ENCODE peak calls at places on chromosomes 7 and 10, in seven cellular contexts. R is hypothalamus; E is GM04504; X is EH; S is aorta; D is CD8-positive, alpha-beta T cell; N is heart right ventricle. Z is an unnamed sample.

GRCh38 chr7:87959336-87959735 is 25.3 kb downstream of the ADAM22 start:
- DNase-seq in D (no peak), X (no peak), R (no peak), S (no peak), E (no peak), N (no peak), Z (no peak)

GRCh38 chr7:12770227-12770975 is 83.0 kb downstream of the ARL4A start:
- DNase-seq in D (no peak), N (peak; percentile 19), X (peak; percentile 25), E (no peak), S (no peak), R (no peak), Z (peak; percentile 5)

GRCh38 chr10:29157321-29157720 is 131.5 kb upstream of the LYZL1 start:
- DNase-seq in D (no peak), E (no peak), X (no peak), R (peak; percentile 9), S (no peak), N (no peak), Z (no peak)

GRCh38 chr10:28823501-28824075 is 146.3 kb downstream of the BAMBI start:
- DNase-seq in S (no peak), X (no peak), E (no peak), D (no peak), N (no peak), R (no peak), Z (no peak)

GRCh38 chr10:110113670-110114337 is 93.6 kb upstream of the MXI1 start:
- DNase-seq in D (no peak), X (no peak), N (no peak), E (no peak), R (no peak), S (no peak), Z (no peak)

GRCh38 chr7:146090023-146090645 is 26.5 kb upstream of the CNTNAP2 start:
- DNase-seq in D (no peak), R (no peak), E (no peak), S (no peak), X (peak; percentile 0), N (no peak), Z (peak; percentile 8)

GRCh38 chr10:58177362-58177947 is 90.2 kb downstream of the IPMK start:
- DNase-seq in S (no peak), R (no peak), D (no peak), E (no peak), N (no peak), X (peak; percentile 51), Z (peak; percentile 15)

GRCh38 chr7:130695840-130696239 is 9.5 kb upstream of the TSGA13 start:
- DNase-seq in D (no peak), E (no peak), R (no peak), S (no peak), X (peak; percentile 56), N (no peak), Z (peak; percentile 36)

GRCh38 chr7:155533827-155534690 is 12.3 kb downstream of the CNPY1 start:
- DNase-seq in N (no peak), E (no peak), D (no peak), S (peak; percentile 76), X (peak; percentile 13), R (no peak), Z (peak; percentile 16)

GRCh38 chr10:95480102-95480900 is 80.9 kb downstream of the SORBS1 start:
- DNase-seq in S (no peak), D (no peak), X (no peak), N (peak; percentile 77), R (no peak), E (no peak), Z (no peak)

GRCh38 chr7:37311282-37311868 is 137.3 kb downstream of the ELMO1 start:
- DNase-seq in X (no peak), R (peak; percentile 13), N (no peak), E (no peak), D (no peak), S (no peak), Z (no peak)

GRCh38 chr10:5951167-5951711 is 26.1 kb downstream of the IL15RA start:
- DNase-seq in X (peak; percentile 60), E (no peak), D (no peak), N (no peak), R (no peak), S (peak; percentile 76), Z (no peak)

GRCh38 chr7:6146666-6147065 is 115.5 kb downstream of the ANKRD61 start:
- DNase-seq in E (no peak), S (no peak), R (no peak), N (no peak), X (no peak), D (no peak), Z (no peak)

GRCh38 chr10:1142596-1142995 is 86.4 kb downstream of the WDR37 start:
- DNase-seq in N (no peak), R (no peak), X (no peak), D (no peak), S (no peak), E (no peak), Z (no peak)

GRCh38 chr7:49775065-49775948 is 1.9 kb downstream of the VWC2 start:
- DNase-seq in R (no peak), X (no peak), S (no peak), D (no peak), N (no peak), E (no peak), Z (no peak)

GRCh38 chr7:140403878-140404564 is at the start of gene RAB19:
- DNase-seq in R (no peak), X (no peak), E (no peak), D (peak; percentile 41), S (no peak), N (no peak), Z (no peak)

GRCh38 chr7:8442814-8443304 is 9.4 kb downstream of the NXPH1 start:
- DNase-seq in D (peak; percentile 11), R (peak; percentile 51), X (no peak), E (no peak), S (no peak), N (peak; percentile 39), Z (no peak)

GRCh38 chr7:111527545-111527944 is 34.7 kb downstream of the IMMP2L start:
- DNase-seq in R (no peak), S (no peak), D (no peak), N (no peak), X (no peak), E (no peak), Z (no peak)

GRCh38 chr10:128419466-128420019 is 293.3 kb upstream of the MKI67 start:
- DNase-seq in E (no peak), S (no peak), N (no peak), D (no peak), X (no peak), R (no peak), Z (no peak)

GRCh38 chr10:84241185-84241790 is at the start of gene LRIT1:
- DNase-seq in X (no peak), E (no peak), R (no peak), S (no peak), D (no peak), N (no peak), Z (no peak)

GRCh38 chr10:103171278-103171677 is 21.8 kb downstream of the NT5C2 start:
- DNase-seq in S (no peak), X (no peak), R (no peak), N (no peak), E (no peak), D (no peak), Z (no peak)

GRCh38 chr7:64875258-64875657 is 27.8 kb upstream of the ZNF273 start:
- DNase-seq in X (no peak), S (no peak), N (no peak), R (no peak), D (no peak), E (no peak), Z (no peak)

GRCh38 chr10:78381072-78381471 is 347.4 kb downstream of the RPS24 start:
- DNase-seq in E (no peak), X (no peak), D (no peak), S (no peak), N (no peak), R (no peak), Z (no peak)

GRCh38 chr7:44334734-44335097 is 9.3 kb upstream of the CAMK2B start:
- DNase-seq in N (no peak), X (no peak), S (no peak), D (no peak), E (no peak), R (no peak), Z (no peak)

GRCh38 chr10:8137272-8137680 is 82.8 kb downstream of the GATA3 start:
- DNase-seq in D (peak; percentile 6), R (no peak), E (no peak), S (no peak), X (no peak), N (no peak), Z (no peak)

GRCh38 chr10:18737841-18738240 is 78.6 kb downstream of the ARL5B start:
- DNase-seq in S (no peak), D (no peak), N (no peak), E (peak; percentile 99), R (no peak), X (peak; percentile 85), Z (no peak)

GRCh38 chr7:134458341-134458805 is 527 bp downstream of the AKR1B1 start:
- DNase-seq in S (peak; percentile 85), N (peak; percentile 42), D (peak; percentile 46), E (no peak), X (peak; percentile 57), R (peak; percentile 55), Z (peak; percentile 49)

GRCh38 chr7:2231992-2232765 is 566 bp downstream of the MAD1L1 start:
- DNase-seq in S (no peak), N (no peak), R (no peak), X (peak; percentile 21), E (no peak), D (no peak), Z (peak; percentile 47)

Z was measured in HepG2.